ENCODE peak calls at places on chromosomes 2 and 18, in nine cellular contexts. One of them, this sample, is unnamed.

GRCh38 chr2:159933727-159934049 is 128.7 kb downstream of the PLA2R1 start:
- DNase-seq in cardiac muscle cell: no peak
- DNase-seq in fibroblast of pulmonary artery: peak
- DNase-seq in adrenal gland: peak
- DNase-seq in Peyer's patch: no peak
- DNase-seq in heart right ventricle: peak
- DNase-seq in ovary: no peak
- DNase-seq in body of pancreas: no peak
- DNase-seq in PC-3: no peak
- DNase-seq in this sample: no peak

GRCh38 chr18:21109936-21110666 is 1.5 kb downstream of the ROCK1 start:
- DNase-seq in fibroblast of pulmonary artery: no peak
- DNase-seq in adrenal gland: no peak
- DNase-seq in heart right ventricle: no peak
- DNase-seq in cardiac muscle cell: no peak
- DNase-seq in Peyer's patch: no peak
- DNase-seq in PC-3: peak
- DNase-seq in ovary: no peak
- DNase-seq in body of pancreas: no peak
- DNase-seq in this sample: no peak

GRCh38 chr2:217910875-217911212 is 92.0 kb downstream of the TNS1 start:
- DNase-seq in fibroblast of pulmonary artery: no peak
- DNase-seq in PC-3: no peak
- DNase-seq in ovary: no peak
- DNase-seq in Peyer's patch: no peak
- DNase-seq in body of pancreas: no peak
- DNase-seq in heart right ventricle: no peak
- DNase-seq in cardiac muscle cell: no peak
- DNase-seq in adrenal gland: no peak
- DNase-seq in this sample: no peak

GRCh38 chr2:14743883-14744282 is 111.4 kb downstream of the LRATD1 start:
- DNase-seq in Peyer's patch: no peak
- DNase-seq in PC-3: no peak
- DNase-seq in fibroblast of pulmonary artery: no peak
- DNase-seq in heart right ventricle: no peak
- DNase-seq in ovary: no peak
- DNase-seq in adrenal gland: no peak
- DNase-seq in cardiac muscle cell: no peak
- DNase-seq in body of pancreas: no peak
- DNase-seq in this sample: no peak

GRCh38 chr2:190137561-190137960 is 75.0 kb upstream of the MSTN start:
- DNase-seq in ovary: no peak
- DNase-seq in PC-3: no peak
- DNase-seq in body of pancreas: peak
- DNase-seq in heart right ventricle: no peak
- DNase-seq in adrenal gland: peak
- DNase-seq in Peyer's patch: no peak
- DNase-seq in fibroblast of pulmonary artery: peak
- DNase-seq in cardiac muscle cell: peak
- DNase-seq in this sample: peak

GRCh38 chr2:164818149-164819136 is 23.2 kb downstream of the COBLL1 start:
- DNase-seq in adrenal gland: peak
- DNase-seq in Peyer's patch: no peak
- DNase-seq in body of pancreas: peak
- DNase-seq in fibroblast of pulmonary artery: no peak
- DNase-seq in ovary: no peak
- DNase-seq in heart right ventricle: no peak
- DNase-seq in cardiac muscle cell: no peak
- DNase-seq in PC-3: no peak
- DNase-seq in this sample: no peak

GRCh38 chr2:3344897-3345296 is 32.7 kb downstream of the EIPR1 start:
- DNase-seq in heart right ventricle: no peak
- DNase-seq in cardiac muscle cell: no peak
- DNase-seq in adrenal gland: peak
- DNase-seq in fibroblast of pulmonary artery: no peak
- DNase-seq in ovary: no peak
- DNase-seq in PC-3: no peak
- DNase-seq in body of pancreas: no peak
- DNase-seq in Peyer's patch: no peak
- DNase-seq in this sample: peak

GRCh38 chr18:70400473-70400872 is 111.6 kb downstream of the SOCS6 start:
- DNase-seq in fibroblast of pulmonary artery: no peak
- DNase-seq in body of pancreas: no peak
- DNase-seq in heart right ventricle: no peak
- DNase-seq in ovary: no peak
- DNase-seq in adrenal gland: no peak
- DNase-seq in Peyer's patch: no peak
- DNase-seq in cardiac muscle cell: no peak
- DNase-seq in PC-3: no peak
- DNase-seq in this sample: no peak

GRCh38 chr2:199197448-199197847 is 260.3 kb downstream of the SATB2 start:
- DNase-seq in cardiac muscle cell: no peak
- DNase-seq in Peyer's patch: no peak
- DNase-seq in PC-3: no peak
- DNase-seq in heart right ventricle: no peak
- DNase-seq in body of pancreas: no peak
- DNase-seq in adrenal gland: no peak
- DNase-seq in fibroblast of pulmonary artery: no peak
- DNase-seq in ovary: no peak
- DNase-seq in this sample: no peak

GRCh38 chr2:44941551-44942234 is at the start of gene SIX3:
- DNase-seq in ovary: no peak
- DNase-seq in PC-3: peak
- DNase-seq in body of pancreas: peak
- DNase-seq in fibroblast of pulmonary artery: no peak
- DNase-seq in Peyer's patch: no peak
- DNase-seq in cardiac muscle cell: no peak
- DNase-seq in adrenal gland: no peak
- DNase-seq in heart right ventricle: no peak
- DNase-seq in this sample: no peak

GRCh38 chr2:154577390-154577789 is 121.1 kb upstream of the KCNJ3 start:
- DNase-seq in Peyer's patch: no peak
- DNase-seq in adrenal gland: no peak
- DNase-seq in cardiac muscle cell: no peak
- DNase-seq in body of pancreas: no peak
- DNase-seq in fibroblast of pulmonary artery: no peak
- DNase-seq in heart right ventricle: no peak
- DNase-seq in PC-3: no peak
- DNase-seq in ovary: no peak
- DNase-seq in this sample: no peak

GRCh38 chr2:230602562-230603230 is 109.9 kb upstream of the CAB39 start:
- DNase-seq in ovary: no peak
- DNase-seq in Peyer's patch: peak
- DNase-seq in fibroblast of pulmonary artery: no peak
- DNase-seq in cardiac muscle cell: no peak
- DNase-seq in heart right ventricle: no peak
- DNase-seq in PC-3: no peak
- DNase-seq in body of pancreas: no peak
- DNase-seq in adrenal gland: no peak
- DNase-seq in this sample: no peak

GRCh38 chr2:46988733-46989481 is 73.3 kb upstream of the MCFD2 start:
- DNase-seq in heart right ventricle: no peak
- DNase-seq in cardiac muscle cell: no peak
- DNase-seq in body of pancreas: peak
- DNase-seq in adrenal gland: peak
- DNase-seq in fibroblast of pulmonary artery: no peak
- DNase-seq in PC-3: no peak
- DNase-seq in ovary: peak
- DNase-seq in Peyer's patch: no peak
- DNase-seq in this sample: no peak

GRCh38 chr2:17373041-17373440 is 145.2 kb downstream of the RAD51AP2 start:
- DNase-seq in PC-3: no peak
- DNase-seq in heart right ventricle: no peak
- DNase-seq in adrenal gland: no peak
- DNase-seq in ovary: no peak
- DNase-seq in Peyer's patch: no peak
- DNase-seq in cardiac muscle cell: no peak
- DNase-seq in body of pancreas: no peak
- DNase-seq in fibroblast of pulmonary artery: peak
- DNase-seq in this sample: peak

GRCh38 chr2:105856576-105856975 is 111.9 kb downstream of the NCK2 start:
- DNase-seq in heart right ventricle: no peak
- DNase-seq in ovary: no peak
- DNase-seq in fibroblast of pulmonary artery: no peak
- DNase-seq in body of pancreas: no peak
- DNase-seq in cardiac muscle cell: no peak
- DNase-seq in adrenal gland: no peak
- DNase-seq in PC-3: no peak
- DNase-seq in Peyer's patch: no peak
- DNase-seq in this sample: no peak

GRCh38 chr2:191262436-191262835 is 17.2 kb downstream of the MYO1B start:
- DNase-seq in PC-3: no peak
- DNase-seq in cardiac muscle cell: peak
- DNase-seq in adrenal gland: no peak
- DNase-seq in ovary: no peak
- DNase-seq in fibroblast of pulmonary artery: peak
- DNase-seq in body of pancreas: no peak
- DNase-seq in Peyer's patch: no peak
- DNase-seq in heart right ventricle: no peak
- DNase-seq in this sample: no peak

GRCh38 chr2:70561893-70562292 is 8.3 kb upstream of the TGFA start:
- DNase-seq in ovary: no peak
- DNase-seq in cardiac muscle cell: no peak
- DNase-seq in body of pancreas: no peak
- DNase-seq in adrenal gland: no peak
- DNase-seq in PC-3: peak
- DNase-seq in fibroblast of pulmonary artery: no peak
- DNase-seq in Peyer's patch: no peak
- DNase-seq in heart right ventricle: no peak
- DNase-seq in this sample: no peak

GRCh38 chr2:222753251-222753824 is 81.9 kb downstream of the MOGAT1 start:
- DNase-seq in ovary: peak
- DNase-seq in fibroblast of pulmonary artery: peak
- DNase-seq in body of pancreas: peak
- DNase-seq in PC-3: peak
- DNase-seq in cardiac muscle cell: peak
- DNase-seq in Peyer's patch: no peak
- DNase-seq in adrenal gland: no peak
- DNase-seq in heart right ventricle: peak
- DNase-seq in this sample: no peak

GRCh38 chr18:48113691-48114090 is 183.2 kb upstream of the SMAD2 start:
- DNase-seq in body of pancreas: no peak
- DNase-seq in adrenal gland: no peak
- DNase-seq in PC-3: no peak
- DNase-seq in heart right ventricle: no peak
- DNase-seq in ovary: no peak
- DNase-seq in cardiac muscle cell: no peak
- DNase-seq in Peyer's patch: no peak
- DNase-seq in fibroblast of pulmonary artery: no peak
- DNase-seq in this sample: no peak

GRCh38 chr2:133341575-133341974 is 226.7 kb downstream of the NCKAP5 start:
- DNase-seq in heart right ventricle: no peak
- DNase-seq in adrenal gland: no peak
- DNase-seq in fibroblast of pulmonary artery: no peak
- DNase-seq in ovary: no peak
- DNase-seq in cardiac muscle cell: no peak
- DNase-seq in body of pancreas: no peak
- DNase-seq in PC-3: no peak
- DNase-seq in Peyer's patch: no peak
- DNase-seq in this sample: no peak
- TF ChIP-seq CTCF in heart right ventricle: no peak
- TF ChIP-seq CTCF in adrenal gland: no peak
- TF ChIP-seq CTCF in fibroblast of pulmonary artery: no peak
- TF ChIP-seq CTCF in ovary: no peak
- TF ChIP-seq CTCF in cardiac muscle cell: no peak
- TF ChIP-seq CTCF in body of pancreas: no peak
- TF ChIP-seq CTCF in PC-3: no peak
- TF ChIP-seq CTCF in Peyer's patch: no peak
- TF ChIP-seq CTCF in this sample: no peak

DNA sequence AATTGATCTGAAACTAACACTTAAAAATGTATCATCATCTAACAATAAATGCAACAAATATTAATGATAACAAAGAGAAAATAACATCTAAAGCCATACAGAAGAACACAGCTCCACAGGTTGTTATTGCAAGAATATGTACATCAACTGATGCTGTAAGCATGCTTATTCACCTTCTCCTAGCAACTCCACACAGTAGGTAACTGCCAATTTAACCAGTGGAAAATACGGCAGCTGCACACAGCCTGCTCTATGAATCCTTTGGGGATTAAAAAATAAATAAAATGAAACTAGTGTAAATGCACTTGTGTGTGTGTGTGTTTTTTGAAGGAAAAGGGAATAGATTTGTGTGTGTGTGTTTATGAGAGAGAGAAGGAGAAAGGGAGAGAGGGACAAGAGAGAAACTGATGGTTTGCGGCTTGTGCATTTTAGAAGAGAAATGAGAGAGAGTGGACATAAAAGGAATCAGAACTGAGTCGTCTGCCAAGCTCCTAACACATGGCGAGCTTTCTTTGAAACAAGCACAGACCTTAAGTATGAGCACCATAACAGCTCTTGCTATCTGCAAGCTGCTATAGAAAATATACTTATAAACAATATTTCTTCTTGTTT is 96.2 kb upstream of the PDE1A start:
- DNase-seq in adrenal gland: no peak
- DNase-seq in body of pancreas: no peak
- DNase-seq in ovary: no peak
- DNase-seq in fibroblast of pulmonary artery: no peak
- DNase-seq in PC-3: no peak
- DNase-seq in cardiac muscle cell: peak
- DNase-seq in Peyer's patch: no peak
- DNase-seq in heart right ventricle: no peak
- DNase-seq in this sample: no peak
- H3K4me3 ChIP-seq in adrenal gland: no peak
- H3K4me3 ChIP-seq in body of pancreas: no peak
- H3K4me3 ChIP-seq in ovary: no peak
- H3K4me3 ChIP-seq in fibroblast of pulmonary artery: no peak
- H3K4me3 ChIP-seq in PC-3: no peak
- H3K4me3 ChIP-seq in cardiac muscle cell: no peak
- H3K4me3 ChIP-seq in Peyer's patch: peak
- H3K4me3 ChIP-seq in heart right ventricle: peak
- H3K4me3 ChIP-seq in this sample: no peak

DNA sequence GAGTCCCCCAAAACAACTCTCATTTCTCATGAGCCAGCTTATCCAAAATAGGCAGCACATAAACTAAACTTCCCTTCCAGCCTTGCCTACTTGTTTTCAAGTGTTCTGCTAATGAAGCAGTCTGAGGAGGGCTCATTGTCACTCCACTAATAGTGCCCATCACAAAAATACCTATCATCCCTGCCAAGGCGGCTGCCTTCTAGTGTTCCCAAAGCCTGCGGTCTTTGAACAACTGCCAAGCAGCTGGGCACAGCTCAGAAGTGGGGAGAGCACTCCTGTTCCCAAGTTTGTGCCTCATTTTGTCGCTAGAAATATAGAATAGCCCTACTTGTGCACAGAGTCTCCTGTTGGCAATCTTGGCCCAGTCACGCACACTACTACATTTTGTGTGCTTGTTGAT is 50.3 kb downstream of the DTNA start:
- DNase-seq in cardiac muscle cell: no peak
- DNase-seq in ovary: no peak
- DNase-seq in fibroblast of pulmonary artery: no peak
- DNase-seq in Peyer's patch: no peak
- DNase-seq in body of pancreas: no peak
- DNase-seq in heart right ventricle: peak
- DNase-seq in PC-3: no peak
- DNase-seq in adrenal gland: no peak
- DNase-seq in this sample: no peak
- TF ChIP-seq CTCF in cardiac muscle cell: no peak
- TF ChIP-seq CTCF in ovary: no peak
- TF ChIP-seq CTCF in fibroblast of pulmonary artery: no peak
- TF ChIP-seq CTCF in Peyer's patch: no peak
- TF ChIP-seq CTCF in body of pancreas: no peak
- TF ChIP-seq CTCF in heart right ventricle: no peak
- TF ChIP-seq CTCF in PC-3: no peak
- TF ChIP-seq CTCF in adrenal gland: no peak
- TF ChIP-seq CTCF in this sample: no peak

GRCh38 chr18:25349131-25349925 is 2.6 kb downstream of the ZNF521 start:
- DNase-seq in body of pancreas: no peak
- DNase-seq in fibroblast of pulmonary artery: peak
- DNase-seq in ovary: peak
- DNase-seq in PC-3: no peak
- DNase-seq in heart right ventricle: peak
- DNase-seq in Peyer's patch: no peak
- DNase-seq in cardiac muscle cell: peak
- DNase-seq in adrenal gland: peak
- DNase-seq in this sample: peak
- H3K4me3 ChIP-seq in body of pancreas: no peak
- H3K4me3 ChIP-seq in fibroblast of pulmonary artery: peak
- H3K4me3 ChIP-seq in ovary: peak
- H3K4me3 ChIP-seq in PC-3: no peak
- H3K4me3 ChIP-seq in heart right ventricle: peak
- H3K4me3 ChIP-seq in Peyer's patch: peak
- H3K4me3 ChIP-seq in cardiac muscle cell: peak
- H3K4me3 ChIP-seq in adrenal gland: peak
- H3K4me3 ChIP-seq in this sample: peak